ENCODE peak calls at places on chromosomes 6 and 20, in five cellular contexts. A is right cardiac atrium, L is esophagus muscularis mucosa, I is BE2C, S is right lobe of liver. T is an unnamed sample. For H3K4me1, the result is how much of the 10 kb centered on the place peaks cover.

GRCh38 chr6:100657678-100658330 is 193.1 kb upstream of the SIM1 start:
- DNase-seq in A (no peak), I (no peak), L (no peak), S (no peak), T (no peak)

GRCh38 chr20:10646006-10646405 is 27.8 kb downstream of the JAG1 start:
- DNase-seq in L (no peak), S (no peak), A (no peak), I (no peak), T (no peak)

GRCh38 chr6:129281173-129281796 is 398.3 kb downstream of the LAMA2 start:
- DNase-seq in L (no peak), A (no peak), I (no peak), S (no peak), T (no peak)

GRCh38 chr6:2807342-2808090 is 34.1 kb downstream of the SERPINB1 start:
- DNase-seq in S (no peak), I (no peak), L (peak), A (no peak), T (no peak)

GRCh38 chr6:147382945-147383554 is 125.4 kb upstream of the SAMD5 start:
- DNase-seq in I (no peak), A (no peak), S (no peak), L (no peak), T (no peak)

GRCh38 chr20:46850416-46850815 is 44.2 kb upstream of the EYA2 start:
- DNase-seq in A (no peak), L (peak), S (no peak), I (no peak), T (no peak)

GRCh38 chr20:63635431-63636141 is 8.7 kb upstream of the GMEB2 start:
- DNase-seq in S (no peak), A (no peak), I (no peak), L (no peak), T (no peak)

GRCh38 chr6:30615958-30616810 is 859 bp downstream of the PPP1R10 start:
- DNase-seq in S (no peak), L (no peak), A (no peak), I (peak), T (no peak)

GRCh38 chr6:158655569-158656450 is 6.0 kb downstream of the SYTL3 start:
- DNase-seq in I (no peak), S (no peak), L (peak), A (no peak), T (no peak)

GRCh38 chr6:83920017-83920416 is 60.5 kb downstream of the CYB5R4 start:
- DNase-seq in L (no peak), S (no peak), A (no peak), I (no peak), T (no peak)

GRCh38 chr6:170095273-170095976 is 195.5 kb downstream of the DLL1 start:
- DNase-seq in S (peak), L (no peak), A (no peak), I (no peak), T (no peak)

GRCh38 chr6:32852018-32852843 is 1.3 kb downstream of the TAP1 start:
- DNase-seq in I (no peak), A (peak), L (peak), S (no peak), T (no peak)

GRCh38 chr6:46651766-46652165 is 852 bp downstream of the CYP39A1 start:
- DNase-seq in S (no peak), I (no peak), L (no peak), A (no peak), T (no peak)
- H3K4me3 ChIP-seq in S (peak), I (no peak), L (peak), A (peak), T (peak)

DNA sequence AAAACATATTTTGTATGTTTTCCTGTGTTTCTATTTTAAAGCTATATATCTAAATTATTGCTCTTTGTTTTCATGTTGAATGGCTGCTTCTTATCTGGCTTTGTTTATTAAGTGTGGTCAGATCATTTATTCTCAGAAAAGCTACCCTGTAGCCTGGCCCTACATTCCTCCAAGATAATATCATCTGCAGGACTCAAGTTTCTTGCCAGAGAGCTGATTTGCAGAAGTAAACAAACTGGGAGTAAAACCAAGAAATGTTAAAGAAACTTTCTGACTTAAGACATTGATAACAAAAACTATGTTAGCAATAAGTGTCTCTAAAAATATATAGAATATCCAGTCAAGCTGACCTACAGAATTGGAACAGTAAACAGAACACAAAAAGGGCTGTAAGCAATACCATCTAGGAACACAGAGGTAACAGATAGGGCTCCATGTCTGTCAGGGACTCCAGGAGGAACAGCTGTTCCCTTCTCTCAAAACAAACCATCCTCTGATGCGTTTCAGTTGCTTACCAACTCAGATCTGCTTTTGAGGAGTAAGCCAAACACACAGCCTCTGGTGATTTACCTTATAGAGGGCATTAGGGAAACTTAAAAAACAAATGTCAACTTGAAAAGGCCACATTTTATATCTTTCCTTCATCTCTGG is 17.5 kb upstream of the CEP85L start:
- DNase-seq in S (no peak), L (peak), I (no peak), A (no peak), T (no peak)
- H3K4me1 ChIP-seq in S (under half), L (under half), I (under half), A (under half), T (under half)

GRCh38 chr20:15889073-15889923 is 684.0 kb downstream of the KIF16B start:
- DNase-seq in S (no peak), A (no peak), L (no peak), I (peak), T (no peak)
- H3K4me3 ChIP-seq in S (no peak), A (no peak), L (no peak), I (no peak), T (no peak)

DNA sequence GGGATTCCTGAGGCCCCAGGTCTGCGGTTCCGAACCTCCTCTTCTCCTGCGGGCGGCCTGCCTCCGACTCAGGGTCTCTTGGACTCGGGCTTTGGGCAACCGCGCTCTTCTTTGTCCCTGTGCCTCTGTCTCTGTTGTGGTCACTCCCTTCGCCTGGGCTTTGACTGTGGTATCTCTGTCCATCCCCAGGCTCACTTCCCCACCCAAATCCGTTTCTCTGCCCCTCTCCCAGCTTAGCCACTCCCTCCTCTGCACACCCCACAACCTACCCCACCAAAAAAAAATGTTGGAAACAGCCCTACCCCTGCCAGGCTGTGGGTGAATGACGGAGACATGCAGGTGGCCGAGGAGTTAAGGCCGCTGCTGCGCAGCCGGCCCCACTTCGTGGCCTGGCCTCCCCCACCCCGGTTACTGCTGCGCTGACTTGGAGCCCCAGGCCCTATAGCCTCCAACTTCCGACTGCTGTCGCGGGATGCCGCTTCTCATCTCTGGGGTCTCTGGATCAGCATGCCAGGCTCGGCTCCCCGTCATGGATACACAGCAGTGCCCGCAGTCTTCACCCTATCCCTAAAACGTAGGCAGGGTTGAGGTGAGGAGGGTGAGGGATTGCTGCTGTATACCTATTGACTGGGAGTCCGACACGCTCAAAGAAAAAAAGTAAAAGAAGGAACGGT is 2.7 kb upstream of the MAFB start:
- DNase-seq in S (no peak), A (no peak), I (no peak), L (no peak), T (no peak)
- H3K4me1 ChIP-seq in S (under half), A (under half), I (under half), L (under half), T (under half)

DNA sequence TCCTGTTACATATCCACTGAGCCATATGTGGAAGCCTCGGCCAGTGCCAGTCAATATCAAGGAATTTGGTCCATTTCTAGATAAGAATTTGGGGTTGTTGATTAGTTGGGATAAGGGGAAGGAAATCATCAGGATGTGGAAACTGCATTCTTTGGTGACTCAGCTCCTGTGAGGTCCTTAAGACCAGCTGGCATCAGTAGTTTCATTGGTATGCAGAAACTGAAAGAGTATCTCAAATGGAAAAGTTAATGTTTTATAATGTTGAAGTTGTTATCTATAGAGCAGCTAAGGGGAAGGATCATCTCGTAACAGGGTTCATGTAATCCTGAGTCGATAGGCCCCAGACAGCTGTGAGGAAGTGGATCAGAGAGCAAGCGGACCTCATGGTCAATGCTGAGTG is 87.9 kb upstream of the PRND start:
- DNase-seq in L (no peak), S (no peak), A (no peak), I (no peak), T (no peak)
- H3K4me3 ChIP-seq in L (no peak), S (no peak), A (no peak), I (no peak), T (no peak)